ENCODE peak calls at places on chromosome 21, in eight cellular contexts. D, R, L, U, V, P, H and X are unnamed samples.
A peak's percentile ranks its signal among the peaks of the same experiment; 100 is the strongest.

GRCh38 chr21:44618909-44619308 is 7.0 kb downstream of the KRTAP10-8 start:
- DNase-seq in D (no peak), R (no peak), L (no peak), U (no peak), V (no peak), P (peak; percentile 53), H (no peak), X (no peak)

GRCh38 chr21:14259669-14260458 is 43.9 kb downstream of the RBM11 start:
- DNase-seq in D (no peak), R (peak; percentile 41), L (no peak), U (no peak), V (no peak), P (no peak), H (no peak), X (peak; percentile 62)

GRCh38 chr21:43328591-43329360 is 98.2 kb downstream of the SIK1 start:
- DNase-seq in D (no peak), R (no peak), L (no peak), U (no peak), V (no peak), P (no peak), H (no peak), X (no peak)

GRCh38 chr21:28215214-28215954 is 777.3 kb downstream of the LTN1 start:
- DNase-seq in D (no peak), R (no peak), L (no peak), U (peak; percentile 20), V (no peak), P (no peak), H (no peak), X (no peak)

GRCh38 chr21:27734146-27734545 is 767.3 kb upstream of the ADAMTS5 start:
- DNase-seq in D (no peak), R (no peak), L (no peak), U (no peak), V (peak; percentile 50), P (no peak), H (no peak), X (no peak)

GRCh38 chr21:15053531-15053930 is 11.3 kb downstream of the NRIP1 start:
- DNase-seq in D (no peak), R (no peak), L (no peak), U (no peak), V (no peak), P (no peak), H (no peak), X (no peak)

GRCh38 chr21:44800971-44801467 is 601 bp downstream of the UBE2G2 start:
- DNase-seq in D (no peak), R (peak; percentile 65), L (no peak), U (peak; percentile 12), V (no peak), P (peak; percentile 27), H (no peak), X (no peak)

GRCh38 chr21:44853601-44854390 is 19.7 kb downstream of the PTTG1IP start:
- DNase-seq in D (no peak), R (no peak), L (no peak), U (no peak), V (no peak), P (no peak), H (no peak), X (no peak)

GRCh38 chr21:34017127-34017961 is 56.0 kb upstream of the MRPS6 start:
- DNase-seq in D (no peak), R (no peak), L (no peak), U (no peak), V (no peak), P (no peak), H (no peak), X (no peak)

GRCh38 chr21:42031816-42032215 is 21.7 kb upstream of the ZBTB21 start:
- DNase-seq in D (no peak), R (no peak), L (no peak), U (no peak), V (no peak), P (no peak), H (no peak), X (no peak)

GRCh38 chr21:27571706-27572105 is 604.8 kb upstream of the ADAMTS5 start:
- DNase-seq in D (no peak), R (no peak), L (no peak), U (no peak), V (peak; percentile 95), P (no peak), H (no peak), X (no peak)

GRCh38 chr21:38136201-38136600 is 120.6 kb upstream of the KCNJ15 start:
- DNase-seq in D (no peak), R (no peak), L (no peak), U (no peak), V (no peak), P (no peak), H (no peak), X (no peak)

GRCh38 chr21:34579411-34579810 is 35.5 kb downstream of the RCAN1 start:
- DNase-seq in D (no peak), R (no peak), L (no peak), U (no peak), V (no peak), P (no peak), H (no peak), X (no peak)

GRCh38 chr21:17775431-17776126 is 43.6 kb downstream of the C21orf91 start:
- DNase-seq in D (no peak), R (no peak), L (no peak), U (no peak), V (no peak), P (peak; percentile 68), H (no peak), X (no peak)

GRCh38 chr21:45644041-45644906 is 749 bp downstream of the PCBP3 start:
- DNase-seq in D (no peak), R (peak; percentile 64), L (no peak), U (no peak), V (no peak), P (peak; percentile 11), H (no peak), X (no peak)

GRCh38 chr21:26710155-26710554 is 135.1 kb downstream of the ADAMTS1 start:
- DNase-seq in D (peak; percentile 16), R (peak; percentile 88), L (no peak), U (no peak), V (no peak), P (no peak), H (no peak), X (no peak)

GRCh38 chr21:41919666-41920398 is 34.0 kb downstream of the C2CD2 start:
- DNase-seq in D (no peak), R (no peak), L (no peak), U (no peak), V (no peak), P (no peak), H (no peak), X (no peak)

GRCh38 chr21:32257952-32258785 is 20.7 kb downstream of the MIS18A start:
- DNase-seq in D (peak; percentile 31), R (peak; percentile 74), L (peak; percentile 5), U (peak; percentile 65), V (no peak), P (no peak), H (peak; percentile 80), X (peak; percentile 77)

GRCh38 chr21:28776251-28776650 is 216.4 kb downstream of the LTN1 start:
- DNase-seq in D (no peak), R (no peak), L (no peak), U (no peak), V (no peak), P (no peak), H (no peak), X (no peak)

GRCh38 chr21:43727571-43728466 is 8.9 kb downstream of the PDXK start:
- DNase-seq in D (no peak), R (no peak), L (no peak), U (peak; percentile 75), V (no peak), P (no peak), H (peak; percentile 29), X (no peak)

GRCh38 chr21:31335957-31336738 is 7.9 kb downstream of the TIAM1 start:
- DNase-seq in D (no peak), R (no peak), L (peak; percentile 5), U (no peak), V (peak; percentile 97), P (no peak), H (peak; percentile 33), X (peak; percentile 80)

GRCh38 chr21:36061445-36061844 is 1.1 kb upstream of the SETD4 start:
- DNase-seq in D (no peak), R (no peak), L (no peak), U (no peak), V (no peak), P (no peak), H (no peak), X (no peak)

GRCh38 chr21:42107881-42108553 is 36.9 kb downstream of the UMODL1 start:
- DNase-seq in D (no peak), R (peak; percentile 76), L (no peak), U (peak; percentile 65), V (no peak), P (peak; percentile 48), H (no peak), X (no peak)

GRCh38 chr21:41361786-41362604 is at the start of gene MX2:
- DNase-seq in D (no peak), R (no peak), L (no peak), U (peak; percentile 52), V (no peak), P (peak; percentile 80), H (no peak), X (peak; percentile 27)

GRCh38 chr21:36749935-36750578 is 51.1 kb downstream of the SIM2 start:
- DNase-seq in D (no peak), R (no peak), L (no peak), U (no peak), V (no peak), P (no peak), H (no peak), X (no peak)

GRCh38 chr21:45995686-45996179 is 14.2 kb downstream of the COL6A1 start:
- DNase-seq in D (no peak), R (no peak), L (no peak), U (peak; percentile 51), V (no peak), P (no peak), H (no peak), X (no peak)

GRCh38 chr21:40416572-40416971 is 430.4 kb downstream of the DSCAM start:
- DNase-seq in D (no peak), R (no peak), L (no peak), U (no peak), V (no peak), P (no peak), H (no peak), X (no peak)

GRCh38 chr21:32096411-32096810 is 182.4 kb downstream of the MIS18A start:
- DNase-seq in D (no peak), R (peak; percentile 14), L (no peak), U (no peak), V (no peak), P (no peak), H (no peak), X (no peak)

GRCh38 chr21:36839123-36839522 is 127.3 kb downstream of the HLCS start:
- DNase-seq in D (no peak), R (no peak), L (no peak), U (no peak), V (no peak), P (no peak), H (no peak), X (no peak)

GRCh38 chr21:41817228-41817627 is 50.4 kb upstream of the RIPK4 start:
- DNase-seq in D (no peak), R (peak; percentile 42), L (no peak), U (peak; percentile 69), V (no peak), P (no peak), H (peak; percentile 21), X (peak; percentile 35)

GRCh38 chr21:28633803-28634572 is 358.7 kb downstream of the LTN1 start:
- DNase-seq in D (no peak), R (no peak), L (no peak), U (no peak), V (peak; percentile 56), P (no peak), H (no peak), X (no peak)

GRCh38 chr21:29360799-29361765 is 62.4 kb downstream of the BACH1 start:
- DNase-seq in D (no peak), R (peak; percentile 22), L (no peak), U (no peak), V (no peak), P (no peak), H (no peak), X (peak; percentile 31)

GRCh38 chr21:37380349-37381323 is 14.1 kb downstream of the DYRK1A start:
- DNase-seq in D (no peak), R (no peak), L (no peak), U (no peak), V (no peak), P (no peak), H (no peak), X (no peak)

GRCh38 chr21:18499761-18500376 is 96.3 kb upstream of the TMPRSS15 start:
- DNase-seq in D (no peak), R (peak; percentile 39), L (no peak), U (peak; percentile 4), V (peak; percentile 41), P (peak; percentile 5), H (no peak), X (peak; percentile 49)